ENCODE peak calls at places on chromosomes 5 and 9, in six cellular contexts. M is foreskin keratinocyte, A is A549, P is colonic mucosa, I is tibial nerve, S is body of pancreas. E is an unnamed sample.

GRCh38 chr5:149641000-149641576 is 59.8 kb downstream of the ARHGEF37 start:
- DNase-seq in I (peak), P (peak), A (peak), M (no peak), S (no peak), E (no peak)

GRCh38 chr5:149682532-149683076 is 47.5 kb upstream of the PPARGC1B start:
- DNase-seq in I (no peak), P (peak), A (no peak), S (no peak), M (no peak), E (no peak)

GRCh38 chr5:132777209-132778069 is at the start of gene SEPTIN8:
- DNase-seq in I (peak), P (peak), M (no peak), A (peak), S (peak), E (peak)

GRCh38 chr5:66307647-66308257 is 163.7 kb downstream of the SREK1 start:
- DNase-seq in I (peak), P (no peak), M (peak), A (peak), S (no peak), E (no peak)

GRCh38 chr5:56430437-56430836 is 197.3 kb upstream of the ANKRD55 start:
- DNase-seq in M (no peak), A (no peak), P (no peak), S (no peak), I (no peak), E (no peak)

GRCh38 chr5:136197462-136198142 is 4.6 kb upstream of the SMIM32 start:
- DNase-seq in P (peak), I (no peak), A (no peak), S (no peak), M (no peak), E (peak)

GRCh38 chr5:131436081-131436480 is 172.2 kb downstream of the CDC42SE2 start:
- DNase-seq in P (no peak), M (no peak), I (peak), A (no peak), S (no peak), E (no peak)

GRCh38 chr5:58013542-58014258 is 446.2 kb downstream of the PLK2 start:
- DNase-seq in M (no peak), S (no peak), P (no peak), I (no peak), A (no peak), E (no peak)

GRCh38 chr5:6435356-6435755 is 13.3 kb upstream of the UBE2QL1 start:
- DNase-seq in A (peak), M (no peak), P (no peak), I (no peak), S (no peak), E (peak)

GRCh38 chr9:6973762-6974161 is 216.0 kb downstream of the KDM4C start:
- DNase-seq in S (no peak), P (no peak), M (peak), A (no peak), I (no peak), E (no peak)

GRCh38 chr5:148569948-148570347 is 84.4 kb downstream of the HTR4 start:
- DNase-seq in P (no peak), A (no peak), S (peak), I (no peak), M (no peak), E (no peak)

GRCh38 chr5:108025009-108025408 is 354.3 kb upstream of the EFNA5 start:
- DNase-seq in P (no peak), S (no peak), M (no peak), A (no peak), I (no peak), E (no peak)

GRCh38 chr9:95516736-95517558 is at the start of gene PTCH1:
- DNase-seq in M (no peak), P (peak), S (peak), I (no peak), A (peak), E (no peak)

GRCh38 chr5:5592541-5592940 is 170.1 kb downstream of the ICE1 start:
- DNase-seq in P (no peak), I (no peak), S (no peak), M (no peak), A (no peak), E (no peak)

GRCh38 chr5:135210286-135211055 is 176.4 kb upstream of the PITX1 start:
- DNase-seq in A (no peak), M (no peak), S (no peak), P (peak), I (no peak), E (peak)

GRCh38 chr9:88477300-88477751 is 57.7 kb upstream of the NXNL2 start:
- DNase-seq in P (no peak), I (no peak), M (peak), A (no peak), S (no peak), E (no peak)

GRCh38 chr5:130488252-130488651 is 584.0 kb downstream of the CHSY3 start:
- DNase-seq in S (no peak), M (no peak), A (no peak), P (no peak), I (no peak), E (no peak)

GRCh38 chr5:176169393-176170063 is 68.7 kb upstream of the SIMC1 start:
- DNase-seq in I (no peak), S (no peak), A (no peak), M (no peak), P (no peak), E (no peak)

GRCh38 chr5:31854181-31854624 is 215.3 kb downstream of the PDZD2 start:
- DNase-seq in P (no peak), M (peak), S (peak), I (peak), A (no peak), E (peak)

GRCh38 chr9:89714316-89714715 is 109.5 kb downstream of the GADD45G start:
- DNase-seq in P (no peak), S (no peak), I (no peak), A (no peak), M (peak), E (no peak)

GRCh38 chr9:92740015-92740408 is 24.6 kb downstream of the BICD2 start:
- DNase-seq in S (no peak), I (no peak), P (no peak), M (no peak), A (no peak), E (no peak)

GRCh38 chr9:123048748-123049147 is 15.3 kb downstream of the GPR21 start:
- DNase-seq in P (no peak), A (no peak), I (no peak), M (no peak), S (no peak), E (no peak)

GRCh38 chr5:129043894-129044293 is 50.7 kb upstream of the ISOC1 start:
- DNase-seq in P (no peak), S (no peak), A (no peak), M (no peak), I (no peak), E (no peak)

GRCh38 chr9:72978724-72979123 is 25.9 kb upstream of the ALDH1A1 start:
- DNase-seq in A (peak), M (no peak), P (no peak), I (no peak), S (no peak), E (no peak)

GRCh38 chr5:147485814-147486213 is 24.1 kb downstream of the DPYSL3 start:
- DNase-seq in S (no peak), I (no peak), M (no peak), A (no peak), P (no peak), E (no peak)

GRCh38 chr9:128818839-128819715 is 777 bp downstream of the ENDOG start:
- DNase-seq in A (no peak), M (peak), P (peak), I (no peak), S (peak), E (no peak)

GRCh38 chr5:98798371-98798770 is 24.9 kb downstream of the RGMB start:
- DNase-seq in S (no peak), A (no peak), P (no peak), I (no peak), M (no peak), E (no peak)

GRCh38 chr9:32344551-32345182 is 39.8 kb upstream of the ACO1 start:
- DNase-seq in I (no peak), M (peak), A (no peak), P (no peak), S (no peak), E (no peak)

GRCh38 chr9:79809931-79810330 is 238.2 kb downstream of the TLE4 start:
- DNase-seq in S (no peak), M (peak), P (no peak), I (no peak), A (no peak), E (no peak)

GRCh38 chr5:106860398-106861044 is 810.2 kb downstream of the EFNA5 start:
- DNase-seq in A (no peak), S (no peak), P (no peak), M (no peak), I (no peak), E (no peak)

GRCh38 chr9:115202960-115203751 is 85.2 kb upstream of the TNC start:
- DNase-seq in S (no peak), I (no peak), P (no peak), M (no peak), A (no peak), E (no peak)

GRCh38 chr5:169945831-169946261 is 34.4 kb downstream of the INSYN2B start:
- DNase-seq in S (no peak), I (peak), P (peak), M (no peak), A (peak), E (peak)

GRCh38 chr5:2756211-2756746 is 4.8 kb upstream of the IRX2 start:
- DNase-seq in I (no peak), A (peak), M (no peak), S (no peak), P (no peak), E (peak)
- H3K27ac ChIP-seq in I (no peak), A (peak), M (no peak), S (no peak), P (no peak), E (no peak)

GRCh38 chr5:173011602-173012001 is 28.0 kb downstream of the ATP6V0E1 start:
- DNase-seq in P (no peak), M (no peak), I (no peak), S (no peak), A (no peak), E (no peak)

GRCh38 chr5:173010021-173010420 is 26.4 kb downstream of the ATP6V0E1 start:
- DNase-seq in M (no peak), S (no peak), A (no peak), P (no peak), I (no peak), E (no peak)

GRCh38 chr5:173016069-173016455 is 32.5 kb downstream of the ATP6V0E1 start:
- DNase-seq in P (no peak), M (no peak), I (no peak), S (no peak), A (no peak), E (no peak)

GRCh38 chr5:173012882-173013281 is 29.3 kb downstream of the ATP6V0E1 start:
- DNase-seq in M (no peak), I (no peak), A (no peak), P (no peak), S (no peak), E (no peak)

GRCh38 chr5:173010547-173011464 is 27.2 kb downstream of the ATP6V0E1 start:
- DNase-seq in A (peak), I (peak), S (peak), P (peak), M (no peak), E (peak)
- TF ChIP-seq CTCF in A (no peak), I (peak), S (peak), P (no peak), M (peak), E (no peak)

DNA sequence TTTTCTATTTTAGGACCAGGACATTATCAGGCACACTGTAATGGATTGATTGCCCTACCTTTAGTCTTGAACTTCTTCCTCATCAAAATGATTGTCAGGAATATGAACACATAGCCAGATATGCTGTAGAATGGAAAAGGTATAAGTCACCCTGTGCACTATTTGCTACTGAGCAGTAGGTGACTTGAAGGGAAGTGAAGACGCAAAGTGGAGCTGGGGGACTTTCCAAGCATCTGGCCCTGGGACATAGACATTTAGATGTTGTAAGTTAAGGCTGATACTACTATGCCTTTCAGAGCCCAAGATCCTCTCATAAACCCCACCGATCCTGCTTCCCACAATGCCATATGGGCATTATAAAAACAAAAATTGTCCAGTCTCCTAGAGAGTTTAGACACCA is 174.5 kb downstream of the DOCK8 start:
- DNase-seq in I (no peak), S (no peak), M (no peak), P (no peak), A (no peak), E (no peak)
- H3K27ac ChIP-seq in I (no peak), S (no peak), M (no peak), P (no peak), A (no peak), E (no peak)

GRCh38 chr9:126487856-126488255 is 125.9 kb upstream of the LMX1B start:
- DNase-seq in A (no peak), M (no peak), I (no peak), S (no peak), P (no peak), E (no peak)

GRCh38 chr9:126488310-126488709 is 125.4 kb upstream of the LMX1B start:
- DNase-seq in I (no peak), M (no peak), S (no peak), P (no peak), A (no peak), E (no peak)

GRCh38 chr9:126488881-126489404 is 124.8 kb upstream of the LMX1B start:
- DNase-seq in I (no peak), S (no peak), A (no peak), M (no peak), P (no peak), E (no peak)

GRCh38 chr9:126491256-126491879 is 122.4 kb upstream of the LMX1B start:
- DNase-seq in M (no peak), P (peak), A (peak), S (peak), I (peak), E (no peak)

GRCh38 chr9:126489604-126490593 is 123.8 kb upstream of the LMX1B start:
- DNase-seq in A (no peak), S (no peak), I (no peak), P (no peak), M (no peak), E (no peak)
- TF ChIP-seq CTCF in A (no peak), S (no peak), I (no peak), P (no peak), M (no peak), E (no peak)

GRCh38 chr9:34252670-34253459 is 74.0 kb downstream of the UBAP1 start:
- DNase-seq in M (no peak), A (peak), I (peak), P (peak), S (peak), E (peak)

GRCh38 chr9:34250721-34251120 is 71.9 kb downstream of the UBAP1 start:
- DNase-seq in M (peak), I (no peak), S (no peak), A (no peak), P (no peak), E (no peak)

GRCh38 chr9:34246453-34246852 is 67.6 kb downstream of the UBAP1 start:
- DNase-seq in I (no peak), M (no peak), P (no peak), S (no peak), A (no peak), E (no peak)

GRCh38 chr9:34252016-34252415 is 73.2 kb downstream of the UBAP1 start:
- DNase-seq in S (no peak), M (no peak), P (no peak), I (no peak), A (no peak), E (no peak)

DNA sequence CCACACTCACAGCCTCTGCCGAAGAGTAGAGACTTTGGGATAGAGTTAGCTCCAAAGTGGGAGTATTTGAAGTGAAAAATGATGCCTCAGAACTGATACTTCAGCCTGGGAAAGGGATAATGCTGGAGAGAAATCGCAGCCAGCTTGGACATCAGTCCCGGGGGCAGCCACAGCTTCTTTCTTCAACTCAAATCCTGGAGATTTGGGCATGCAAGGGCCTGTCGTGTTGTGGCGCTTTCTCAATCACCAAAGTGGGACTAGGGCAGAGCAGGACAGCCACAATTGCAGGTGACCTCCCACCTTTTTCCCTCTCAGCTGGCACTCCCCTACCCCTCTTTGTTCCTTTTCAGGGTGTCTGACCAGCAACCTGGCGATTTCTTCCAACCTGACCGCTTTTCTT is 70.4 kb downstream of the UBAP1 start:
- DNase-seq in I (no peak), M (no peak), A (no peak), S (no peak), P (no peak), E (no peak)
- H3K27ac ChIP-seq in I (no peak), M (no peak), A (peak), S (no peak), P (no peak), E (peak)

DNA sequence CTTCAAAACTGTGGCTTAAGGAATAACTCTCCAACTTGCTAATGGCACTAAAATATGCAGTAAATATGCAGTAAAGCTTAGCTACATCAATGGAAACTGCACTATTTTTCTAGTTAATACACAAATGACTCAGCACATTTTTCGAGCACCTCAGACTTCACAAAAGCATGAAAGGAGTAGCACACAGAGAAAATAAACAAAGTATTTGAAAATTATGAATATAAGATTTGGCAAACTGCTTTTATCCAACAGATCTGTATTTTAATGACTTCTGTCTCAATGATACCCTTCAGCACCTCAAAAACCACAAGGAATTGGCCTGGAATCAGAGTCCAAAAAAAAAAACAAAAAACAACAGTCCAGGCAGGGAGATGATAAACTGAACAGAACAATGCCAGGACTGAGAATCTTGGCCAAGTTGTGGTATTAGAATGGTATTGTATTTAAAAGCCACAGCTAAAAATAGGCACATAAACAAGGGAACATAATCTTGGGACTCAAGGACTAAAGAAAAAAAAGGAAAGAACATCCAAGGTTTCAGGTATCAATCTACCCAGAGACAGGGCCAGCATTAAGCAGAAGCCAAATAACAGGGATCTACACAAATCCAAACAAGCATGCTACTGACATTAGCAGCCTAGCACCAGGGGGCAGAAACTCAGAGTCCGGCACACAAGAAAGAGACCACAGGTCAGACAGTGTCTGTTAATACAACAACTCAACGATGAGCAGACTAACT is 21.4 kb downstream of the TMEM245 start:
- DNase-seq in P (no peak), A (peak), M (no peak), S (peak), I (no peak), E (no peak)
- TF ChIP-seq CTCF in P (no peak), A (peak), M (peak), S (peak), I (peak), E (peak)

GRCh38 chr5:83991566-83992224 is 271.0 kb upstream of the HAPLN1 start:
- DNase-seq in S (no peak), P (no peak), I (no peak), A (no peak), M (peak), E (no peak)

GRCh38 chr5:83983852-83984251 is 263.2 kb upstream of the HAPLN1 start:
- DNase-seq in P (no peak), S (no peak), I (no peak), M (no peak), A (no peak), E (no peak)

GRCh38 chr5:83988293-83988685 is 267.6 kb upstream of the HAPLN1 start:
- DNase-seq in P (no peak), S (no peak), I (no peak), A (no peak), M (no peak), E (no peak)

GRCh38 chr5:83987513-83988292 is 267.0 kb upstream of the HAPLN1 start:
- DNase-seq in I (no peak), M (peak), A (no peak), S (no peak), P (no peak), E (no peak)
- H3K27ac ChIP-seq in I (no peak), M (no peak), A (no peak), S (no peak), P (no peak), E (no peak)

DNA sequence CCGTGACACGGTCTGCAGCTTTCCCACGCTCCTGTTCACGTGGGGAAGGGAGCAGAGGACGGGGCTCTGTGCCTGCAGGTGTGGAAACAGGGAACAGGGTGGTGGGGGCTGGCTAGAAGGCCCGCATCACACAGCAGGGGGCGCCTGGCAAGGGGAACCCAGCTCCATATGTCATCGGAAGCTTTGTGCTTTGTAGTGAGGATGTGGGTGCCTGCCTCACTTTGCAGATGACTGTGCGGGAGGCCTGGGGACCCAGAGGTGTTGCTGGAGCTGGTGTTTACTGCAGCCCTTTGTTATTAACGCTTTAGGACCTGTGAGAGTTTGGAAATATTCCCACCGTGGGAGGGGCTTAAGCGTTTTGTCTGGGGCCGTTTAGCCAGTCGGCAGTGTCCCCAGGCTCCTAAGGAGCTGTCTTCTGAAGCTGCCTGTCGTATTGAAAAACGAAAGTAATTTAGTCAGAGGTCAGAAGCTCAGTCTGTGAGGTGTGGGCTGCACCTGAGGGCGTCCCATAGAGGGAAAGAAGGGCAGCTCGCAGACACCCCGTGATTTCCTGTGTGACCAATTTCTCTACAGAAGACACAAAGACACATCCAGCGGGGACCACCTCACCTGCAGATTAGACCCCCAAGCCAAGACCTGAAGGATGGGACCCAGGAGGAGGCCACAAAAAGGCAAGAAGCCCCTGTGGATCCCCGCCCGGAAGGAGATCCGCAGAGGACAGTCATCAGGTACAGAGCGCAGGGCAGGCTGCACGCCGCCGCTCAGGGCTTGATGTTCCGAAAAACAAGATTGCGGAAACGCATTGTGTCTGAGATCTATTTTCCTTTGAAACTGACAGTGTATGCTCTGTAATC is 9.1 kb downstream of the MAN1B1 start:
- DNase-seq in S (no peak), P (no peak), I (no peak), A (no peak), M (no peak), E (no peak)
- TF ChIP-seq CTCF in S (no peak), P (no peak), I (no peak), A (no peak), M (peak), E (no peak)

E was measured in right atrium auricular region.